ENCODE peak calls at places on chromosomes 16 and 17, in four cellular contexts. One of them, this sample, is unnamed. For H3K4me1, the result is how much of the 10 kb centered on the place peaks cover.

GRCh38 chr17:15510361-15510760 is 42.9 kb upstream of the CDRT4 start:
- DNase-seq in H9: no peak
- DNase-seq in ovary: no peak
- DNase-seq in colonic mucosa: no peak
- DNase-seq in this sample: peak

GRCh38 chr17:68324654-68325336 is 33.5 kb downstream of the ARSG start:
- DNase-seq in ovary: no peak
- DNase-seq in colonic mucosa: no peak
- DNase-seq in H9: no peak
- DNase-seq in this sample: no peak

GRCh38 chr17:1486802-1487695 is 5.4 kb downstream of the MYO1C start:
- DNase-seq in H9: peak
- DNase-seq in ovary: peak
- DNase-seq in colonic mucosa: peak
- DNase-seq in this sample: peak

GRCh38 chr17:32709562-32709961 is 167.4 kb downstream of the MYO1D start:
- DNase-seq in ovary: no peak
- DNase-seq in H9: no peak
- DNase-seq in colonic mucosa: no peak
- DNase-seq in this sample: no peak

GRCh38 chr17:42252528-42253172 is 23.5 kb downstream of the STAT5B start:
- DNase-seq in H9: no peak
- DNase-seq in ovary: no peak
- DNase-seq in colonic mucosa: no peak
- DNase-seq in this sample: peak

GRCh38 chr16:72198021-72198420 is 26.1 kb upstream of the PMFBP1 start:
- DNase-seq in colonic mucosa: no peak
- DNase-seq in ovary: peak
- DNase-seq in H9: no peak
- DNase-seq in this sample: no peak

GRCh38 chr17:57948555-57949420 is 6.4 kb downstream of the CUEDC1 start:
- DNase-seq in ovary: no peak
- DNase-seq in colonic mucosa: no peak
- DNase-seq in H9: no peak
- DNase-seq in this sample: peak

GRCh38 chr17:1379930-1380313 is 20.1 kb downstream of the YWHAE start:
- DNase-seq in H9: no peak
- DNase-seq in ovary: no peak
- DNase-seq in colonic mucosa: no peak
- DNase-seq in this sample: no peak

GRCh38 chr17:71099003-71099710 is 929.8 kb downstream of the KCNJ2 start:
- DNase-seq in H9: no peak
- DNase-seq in colonic mucosa: no peak
- DNase-seq in ovary: no peak
- DNase-seq in this sample: no peak

GRCh38 chr16:67446968-67447507 is 16.1 kb downstream of the HSD11B2 start:
- DNase-seq in H9: no peak
- DNase-seq in ovary: no peak
- DNase-seq in colonic mucosa: no peak
- DNase-seq in this sample: no peak

GRCh38 chr16:67445913-67446907 is 15.3 kb downstream of the HSD11B2 start:
- DNase-seq in colonic mucosa: peak
- DNase-seq in H9: no peak
- DNase-seq in ovary: peak
- DNase-seq in this sample: no peak

GRCh38 chr16:67444259-67445125 is 13.6 kb downstream of the HSD11B2 start:
- DNase-seq in H9: peak
- DNase-seq in ovary: no peak
- DNase-seq in colonic mucosa: no peak
- DNase-seq in this sample: no peak

GRCh38 chr16:67445126-67445426 is 14.2 kb downstream of the HSD11B2 start:
- DNase-seq in colonic mucosa: no peak
- DNase-seq in H9: no peak
- DNase-seq in ovary: no peak
- DNase-seq in this sample: no peak

GRCh38 chr16:67445441-67445912 is 14.6 kb downstream of the HSD11B2 start:
- DNase-seq in ovary: peak
- DNase-seq in colonic mucosa: no peak
- DNase-seq in H9: no peak
- DNase-seq in this sample: no peak
- H3K4me1 ChIP-seq in ovary: half or more
- H3K4me1 ChIP-seq in colonic mucosa: half or more
- H3K4me1 ChIP-seq in H9: under half
- H3K4me1 ChIP-seq in this sample: under half

DNA sequence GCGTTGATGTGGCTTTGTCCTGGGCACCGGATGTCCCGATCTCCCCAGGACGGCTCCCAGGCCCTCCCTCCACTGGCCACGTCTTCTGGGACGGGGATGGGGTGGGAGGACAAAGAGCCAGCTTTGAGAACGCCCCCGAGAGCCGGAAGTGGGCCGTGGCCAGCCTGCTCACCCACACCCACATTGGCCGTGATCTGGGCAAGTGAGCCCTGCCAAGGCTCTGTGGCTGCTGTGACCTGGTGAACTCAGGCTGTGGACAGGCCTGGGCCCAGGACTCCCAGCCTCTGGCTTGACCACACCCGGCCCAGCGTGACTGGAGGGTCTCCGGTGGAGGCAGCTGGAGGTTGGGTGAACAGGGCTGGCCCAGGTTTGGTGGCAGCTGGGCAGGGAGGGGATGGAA is 3.3 kb downstream of the CDH15 start:
- DNase-seq in colonic mucosa: no peak
- DNase-seq in ovary: no peak
- DNase-seq in H9: no peak
- DNase-seq in this sample: no peak
- TF ChIP-seq CTCF in colonic mucosa: no peak
- TF ChIP-seq CTCF in ovary: no peak
- TF ChIP-seq CTCF in H9: no peak
- TF ChIP-seq CTCF in this sample: no peak

DNA sequence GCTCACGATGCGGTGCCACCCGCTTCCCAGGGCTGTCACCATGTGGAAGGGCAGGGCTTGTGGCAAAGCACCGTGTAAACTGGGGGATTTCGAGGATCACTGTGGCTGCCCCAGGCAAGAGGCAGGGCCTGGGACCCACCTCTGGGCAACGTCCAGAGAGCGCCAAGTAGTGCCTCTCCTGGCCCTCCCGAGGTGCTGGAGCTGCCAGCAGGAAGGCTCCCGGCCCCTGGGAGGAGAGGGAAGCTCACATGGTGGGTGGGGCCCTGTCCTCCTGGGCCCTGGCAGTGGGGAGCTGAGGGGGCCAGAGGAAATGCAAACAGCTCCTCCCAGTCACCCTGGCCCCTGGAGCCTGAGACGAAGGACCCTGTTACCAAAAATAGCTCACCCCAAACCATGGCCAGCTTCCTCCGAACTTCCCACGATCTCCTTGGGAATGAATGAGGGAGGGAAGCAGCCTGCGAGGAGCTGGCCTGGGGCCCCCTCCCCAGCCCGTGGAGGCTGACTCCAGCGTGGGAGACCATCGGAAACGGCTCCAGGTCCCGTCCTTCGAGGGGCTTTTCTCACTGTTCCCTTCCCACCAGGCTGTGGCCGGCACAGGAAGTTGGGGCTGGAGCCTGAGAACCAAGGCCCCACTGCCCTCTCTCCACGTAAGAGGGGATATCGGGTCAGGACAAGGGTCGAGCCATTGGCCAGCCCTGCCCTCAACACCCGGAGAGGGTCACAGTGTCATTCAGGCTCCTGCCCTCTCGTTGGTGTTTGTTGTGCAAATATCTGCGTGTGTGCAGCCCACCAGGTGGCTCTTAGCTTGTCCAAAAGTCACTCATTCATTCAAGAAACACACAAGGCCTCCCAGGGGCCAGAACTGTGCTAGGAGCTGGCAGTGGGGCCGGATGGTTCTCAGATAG is 17.7 kb downstream of the VASN start:
- DNase-seq in ovary: no peak
- DNase-seq in colonic mucosa: no peak
- DNase-seq in H9: no peak
- DNase-seq in this sample: no peak
- H3K4me1 ChIP-seq in ovary: under half
- H3K4me1 ChIP-seq in colonic mucosa: under half
- H3K4me1 ChIP-seq in H9: under half
- H3K4me1 ChIP-seq in this sample: under half

DNA sequence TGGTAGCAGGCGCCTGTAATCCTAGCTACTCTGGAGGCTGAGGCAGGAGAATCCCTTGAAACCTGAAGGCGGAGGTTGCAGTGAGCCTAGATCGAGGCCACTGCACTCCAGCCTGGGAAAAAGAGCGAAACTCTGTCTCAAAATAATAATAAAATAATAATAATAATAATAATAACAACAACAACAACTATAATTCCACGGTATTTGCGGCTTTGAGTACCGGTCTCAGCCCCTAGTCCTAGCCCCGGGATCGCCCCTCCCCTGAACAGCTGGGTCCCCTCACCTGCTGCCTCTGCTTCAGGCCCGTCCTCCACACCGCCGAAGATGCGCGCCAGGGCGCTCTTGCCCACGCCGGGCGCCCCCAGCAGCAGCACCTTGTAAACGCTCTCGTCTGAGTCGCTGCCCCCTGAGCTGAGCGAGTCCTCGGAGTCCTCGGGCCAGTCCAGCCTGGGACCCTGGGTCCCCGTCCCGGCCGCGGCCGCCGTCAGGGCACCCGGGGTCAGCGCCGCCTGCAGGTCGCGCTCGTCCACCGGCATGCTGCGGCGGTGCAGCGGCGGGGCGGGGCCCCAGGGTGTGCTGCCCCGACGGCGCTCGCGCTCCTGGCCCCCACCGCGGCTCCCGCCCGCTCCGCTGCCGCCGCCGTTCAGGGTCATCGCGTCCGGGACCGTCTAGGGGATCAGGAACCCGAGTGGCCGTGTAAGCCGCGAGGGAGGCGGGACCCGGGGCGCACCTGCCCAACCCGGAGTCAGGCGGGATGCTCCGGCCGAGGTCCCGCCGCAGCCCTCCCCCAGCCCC is 611 bp downstream of the RRAD start:
- DNase-seq in colonic mucosa: peak
- DNase-seq in ovary: peak
- DNase-seq in H9: peak
- DNase-seq in this sample: no peak
- TF ChIP-seq CTCF in colonic mucosa: peak
- TF ChIP-seq CTCF in ovary: peak
- TF ChIP-seq CTCF in H9: peak
- TF ChIP-seq CTCF in this sample: peak

DNA sequence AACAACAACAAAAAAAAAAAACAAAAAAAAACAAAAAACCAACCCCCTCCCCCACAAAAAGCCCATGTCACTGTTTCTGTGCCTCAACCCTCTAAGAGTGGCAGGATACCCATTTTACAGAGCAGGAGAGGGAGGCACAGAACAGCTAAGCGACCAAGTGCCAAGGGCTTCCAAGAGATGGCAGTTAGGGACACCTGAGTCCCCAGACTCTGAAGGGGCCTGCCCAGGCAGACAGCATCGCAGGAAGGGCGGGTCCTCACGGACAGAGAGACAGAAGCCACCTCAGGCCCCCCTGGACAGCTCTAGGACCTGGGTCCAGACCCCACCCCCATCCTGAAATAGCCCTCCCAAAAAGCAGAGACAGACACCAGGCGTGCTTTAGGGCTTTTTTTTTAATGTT is 21.6 kb upstream of the CPSF4L start:
- DNase-seq in H9: no peak
- DNase-seq in ovary: peak
- DNase-seq in colonic mucosa: no peak
- DNase-seq in this sample: no peak
- H3K4me1 ChIP-seq in H9: under half
- H3K4me1 ChIP-seq in ovary: half or more
- H3K4me1 ChIP-seq in colonic mucosa: under half
- H3K4me1 ChIP-seq in this sample: under half

DNA sequence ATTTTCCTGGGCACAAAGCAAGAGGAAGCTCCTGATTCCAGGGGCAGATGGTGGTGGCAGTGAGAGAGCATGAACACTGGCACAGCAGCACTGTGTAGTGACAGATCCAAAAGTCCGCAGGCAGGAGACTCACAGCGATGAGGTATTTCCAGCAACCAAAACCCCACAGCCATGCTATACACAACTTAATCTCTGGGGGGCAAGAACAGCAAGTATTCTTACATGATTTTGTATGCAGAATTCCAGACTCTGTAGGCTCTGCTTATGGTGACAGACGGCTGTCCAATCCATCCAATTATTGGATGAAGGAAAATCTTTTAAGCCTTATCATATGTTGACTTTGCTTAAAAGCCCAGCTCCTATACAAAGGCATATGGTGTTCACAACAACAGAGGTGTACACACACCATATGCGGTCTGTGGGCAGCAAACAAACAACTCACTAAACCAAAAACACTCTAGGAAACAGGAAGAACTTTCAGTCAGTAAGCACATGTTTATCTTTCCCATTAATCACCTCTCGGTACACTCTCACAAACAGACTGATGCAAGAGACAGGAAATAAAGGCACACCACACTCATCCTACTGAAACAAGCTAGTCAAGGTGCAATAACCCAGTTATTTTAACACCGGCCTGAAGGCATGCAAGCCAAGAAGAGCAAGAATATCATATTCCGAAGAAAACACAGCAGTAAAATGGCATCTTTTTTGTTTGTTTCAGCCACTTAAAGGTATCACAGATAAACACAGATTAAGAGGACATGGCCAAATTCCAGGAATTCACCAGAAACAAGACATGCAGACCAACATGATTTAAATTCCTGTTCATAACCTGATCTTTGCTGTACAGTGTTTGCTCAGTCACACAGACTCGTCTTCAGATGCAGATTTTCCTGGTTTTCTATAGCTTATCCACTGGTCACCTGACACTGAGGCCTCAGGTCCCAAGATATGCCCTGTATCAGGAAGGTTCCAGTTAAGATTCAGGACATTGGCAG is 47.8 kb downstream of the ERN1 start:
- DNase-seq in colonic mucosa: peak
- DNase-seq in H9: no peak
- DNase-seq in ovary: no peak
- DNase-seq in this sample: peak
- TF ChIP-seq CTCF in colonic mucosa: no peak
- TF ChIP-seq CTCF in H9: no peak
- TF ChIP-seq CTCF in ovary: no peak
- TF ChIP-seq CTCF in this sample: no peak

DNA sequence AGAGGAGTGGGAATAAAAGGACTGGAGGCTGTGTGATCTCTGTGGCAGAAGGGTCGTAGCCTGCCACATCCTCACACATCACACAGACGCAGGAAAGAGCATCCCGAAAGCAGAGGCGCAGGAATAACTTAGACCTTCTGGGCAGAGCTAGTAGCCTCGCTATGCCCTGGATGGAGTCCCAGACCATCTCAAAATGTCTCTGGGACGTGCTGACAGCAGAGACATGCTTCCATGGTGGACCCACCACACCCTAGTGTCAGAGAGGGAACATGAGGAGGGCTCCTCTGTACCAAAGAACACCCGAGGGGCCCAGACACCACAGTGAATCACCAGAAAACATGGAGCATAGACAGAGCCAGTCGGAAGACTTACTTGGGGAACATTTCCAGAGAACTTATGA is 29.6 kb upstream of the FAAP100 start:
- DNase-seq in H9: no peak
- DNase-seq in ovary: no peak
- DNase-seq in colonic mucosa: no peak
- DNase-seq in this sample: no peak
- H3K4me1 ChIP-seq in H9: under half
- H3K4me1 ChIP-seq in ovary: under half
- H3K4me1 ChIP-seq in colonic mucosa: under half
- H3K4me1 ChIP-seq in this sample: under half